ENCODE peak calls at places on chromosomes 12 and 14, in eight cellular contexts. I, D, H, Z, M, R, K and V are unnamed samples.

GRCh38 chr12:9745191-9745590 is 12.3 kb upstream of the CLECL1 start:
- DNase-seq in I (no peak), D (no peak), H (no peak), Z (no peak), M (no peak), R (no peak), K (no peak), V (no peak)

GRCh38 chr12:27615331-27615891 is 80.8 kb upstream of the REP15 start:
- DNase-seq in I (no peak), D (no peak), H (no peak), Z (no peak), M (no peak), R (no peak), K (peak; percentile 56), V (no peak)

GRCh38 chr14:22036541-22036940 is 362.9 kb upstream of the OR4E1 start:
- DNase-seq in I (no peak), D (no peak), H (no peak), Z (no peak), M (no peak), R (no peak), K (no peak), V (no peak)

GRCh38 chr12:67038486-67038885 is 230.7 kb upstream of the CAND1 start:
- DNase-seq in I (no peak), D (no peak), H (no peak), Z (no peak), M (no peak), R (no peak), K (no peak), V (no peak)

GRCh38 chr14:68819260-68819691 is 26.4 kb upstream of the ZFP36L1 start:
- DNase-seq in I (peak; percentile 28), D (no peak), H (peak; percentile 73), Z (no peak), M (no peak), R (no peak), K (peak; percentile 66), V (no peak)

GRCh38 chr12:57944313-57945023 is 3.1 kb downstream of the ATP23 start:
- DNase-seq in I (no peak), D (no peak), H (no peak), Z (no peak), M (no peak), R (no peak), K (no peak), V (no peak)

GRCh38 chr12:113030875-113031525 is 25.5 kb upstream of the DTX1 start:
- DNase-seq in I (peak; percentile 65), D (peak; percentile 85), H (peak; percentile 75), Z (no peak), M (peak; percentile 22), R (peak; percentile 26), K (peak; percentile 52), V (peak; percentile 31)

GRCh38 chr12:89697256-89697655 is 11.4 kb downstream of the ATP2B1 start:
- DNase-seq in I (no peak), D (no peak), H (no peak), Z (no peak), M (no peak), R (no peak), K (no peak), V (no peak)

GRCh38 chr12:39807043-39807442 is 187.4 kb upstream of the ABCD2 start:
- DNase-seq in I (peak; percentile 1), D (peak; percentile 13), H (peak; percentile 19), Z (no peak), M (no peak), R (no peak), K (no peak), V (no peak)

GRCh38 chr12:128829870-128830504 is 6.2 kb upstream of the SLC15A4 start:
- DNase-seq in I (no peak), D (peak; percentile 95), H (no peak), Z (no peak), M (peak; percentile 57), R (no peak), K (no peak), V (no peak)

GRCh38 chr12:57096099-57096572 is 7.2 kb downstream of the NAB2 start:
- DNase-seq in I (no peak), D (no peak), H (peak; percentile 95), Z (no peak), M (no peak), R (no peak), K (no peak), V (no peak)

DNA sequence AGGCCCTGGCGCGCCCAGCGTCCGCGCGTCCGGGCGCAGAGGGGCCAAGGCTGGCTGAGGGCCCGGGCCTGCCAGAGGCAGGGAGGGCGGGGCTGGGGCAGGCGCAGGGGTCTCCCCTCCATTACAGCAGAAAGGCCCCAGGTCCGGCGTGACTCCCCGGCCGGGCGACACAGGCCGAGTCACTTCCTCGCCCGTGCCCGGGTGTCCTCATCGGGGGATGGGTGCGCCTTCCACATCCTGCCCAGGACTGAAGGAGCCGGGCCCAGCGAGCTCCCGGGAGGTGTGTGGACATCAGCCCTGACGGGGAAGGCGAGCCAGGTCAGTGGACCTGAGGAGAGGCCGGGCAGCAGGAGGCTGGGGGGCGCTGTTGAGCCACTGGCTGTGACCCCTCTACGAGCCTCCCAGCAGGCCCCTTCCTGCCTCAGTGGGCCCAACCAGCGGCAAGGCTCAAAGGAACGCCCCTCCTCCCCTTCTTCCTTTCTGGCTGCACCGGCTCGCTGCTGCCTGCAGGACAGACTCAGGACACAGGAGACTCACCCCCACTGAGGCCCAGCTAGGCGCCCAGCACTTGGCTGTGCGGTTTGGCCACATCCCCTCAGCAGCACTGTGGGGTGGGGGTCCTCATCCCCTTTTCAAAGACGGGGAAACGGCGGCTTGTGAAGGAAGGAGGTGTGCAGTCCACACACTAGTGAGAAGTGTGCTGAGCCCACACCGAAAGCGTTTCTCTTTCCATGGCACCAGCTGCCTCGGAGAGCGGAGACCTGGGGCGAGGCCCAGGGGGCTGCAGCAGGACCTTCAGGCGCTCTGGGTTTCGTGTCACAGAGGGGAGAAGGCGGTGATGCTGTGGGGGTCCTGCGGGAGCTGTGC is 606 bp downstream of the TNFAIP2 start:
- DNase-seq in I (no peak), D (no peak), H (no peak), Z (no peak), M (no peak), R (peak; percentile 52), K (no peak), V (peak; percentile 81)
- TF ChIP-seq CTCF in I (peak; percentile 56), D (peak; percentile 36), H (peak; percentile 25), Z (no peak), M (no peak), R (peak; percentile 48), K (peak; percentile 17), V (peak; percentile 24)

GRCh38 chr14:73944432-73945158 is 5.3 kb downstream of the FAM161B start:
- DNase-seq in I (no peak), D (no peak), H (no peak), Z (no peak), M (no peak), R (peak; percentile 50), K (no peak), V (no peak)
- TF ChIP-seq CTCF in I (no peak), D (no peak), H (no peak), Z (no peak), M (no peak), R (no peak), K (no peak), V (no peak)

GRCh38 chr14:49634547-49635334 is at the start of gene DNAAF2:
- DNase-seq in I (peak; percentile 70), D (peak; percentile 85), H (peak; percentile 66), Z (peak; percentile 48), M (peak; percentile 60), R (peak; percentile 79), K (peak; percentile 76), V (peak; percentile 72)
- TF ChIP-seq CTCF in I (no peak), D (no peak), H (no peak), Z (no peak), M (no peak), R (no peak), K (no peak), V (peak; percentile 4)

GRCh38 chr12:100368066-100368465 is 11.2 kb downstream of the SLC17A8 start:
- DNase-seq in I (no peak), D (no peak), H (no peak), Z (no peak), M (no peak), R (no peak), K (no peak), V (no peak)
- TF ChIP-seq CTCF in I (no peak), D (no peak), H (no peak), Z (no peak), M (no peak), R (no peak), K (no peak), V (no peak)

GRCh38 chr14:70926187-70926830 is 19.1 kb downstream of the PCNX1 start:
- DNase-seq in I (no peak), D (no peak), H (no peak), Z (no peak), M (no peak), R (no peak), K (no peak), V (no peak)
- TF ChIP-seq CTCF in I (no peak), D (no peak), H (no peak), Z (no peak), M (no peak), R (no peak), K (no peak), V (no peak)

GRCh38 chr12:108727868-108728735 is 3.2 kb downstream of the CORO1C start:
- DNase-seq in I (no peak), D (no peak), H (no peak), Z (no peak), M (no peak), R (no peak), K (no peak), V (no peak)
- TF ChIP-seq CTCF in I (no peak), D (no peak), H (no peak), Z (no peak), M (no peak), R (no peak), K (no peak), V (no peak)

GRCh38 chr14:49598479-49599301 is at the start of gene LRR1:
- DNase-seq in I (peak; percentile 86), D (peak; percentile 88), H (peak; percentile 87), Z (peak; percentile 64), M (peak; percentile 87), R (peak; percentile 85), K (peak; percentile 82), V (peak; percentile 91)
- TF ChIP-seq CTCF in I (peak; percentile 6), D (no peak), H (no peak), Z (no peak), M (no peak), R (peak; percentile 26), K (no peak), V (no peak)